ENCODE peak calls at places on chromosomes 1 and 21, in nine cellular contexts. V, F, E, P, I, C, T, K and R are unnamed samples.

GRCh38 chr1:85555867-85556577 is 24.5 kb upstream of the CCN1 start:
- DNase-seq in K (no peak), V (no peak), I (no peak), E (no peak), C (no peak), T (no peak), F (no peak), P (no peak), R (no peak)

GRCh38 chr1:54122992-54123391 is 29.8 kb downstream of the CDCP2 start:
- DNase-seq in V (no peak), F (no peak), C (no peak), E (no peak), P (no peak), I (no peak), T (no peak), K (no peak), R (no peak)

GRCh38 chr1:151970641-151971040 is 23.0 kb downstream of the S100A10 start:
- DNase-seq in E (no peak), V (no peak), P (no peak), F (no peak), K (no peak), C (no peak), I (peak), T (no peak), R (no peak)

GRCh38 chr1:14135070-14135469 is 435.1 kb downstream of the PRDM2 start:
- DNase-seq in F (no peak), T (no peak), E (no peak), C (no peak), K (no peak), V (no peak), P (no peak), I (no peak), R (no peak)

GRCh38 chr21:39114871-39115658 is 68.2 kb downstream of the PSMG1 start:
- DNase-seq in K (no peak), I (no peak), E (peak), P (no peak), F (peak), T (no peak), V (no peak), C (no peak), R (peak)

GRCh38 chr1:46248122-46248920 is 758 bp downstream of the RAD54L start:
- DNase-seq in V (no peak), E (peak), I (peak), K (no peak), P (peak), F (no peak), C (peak), T (no peak), R (peak)

GRCh38 chr1:180081474-180081873 is 73.2 kb upstream of the QSOX1 start:
- DNase-seq in E (no peak), C (no peak), K (no peak), F (no peak), I (no peak), V (no peak), T (no peak), P (no peak), R (no peak)

GRCh38 chr1:208269338-208269666 is 25.1 kb upstream of the PLXNA2 start:
- DNase-seq in K (no peak), F (no peak), E (no peak), I (no peak), P (no peak), T (no peak), C (no peak), V (no peak), R (no peak)

GRCh38 chr1:158002022-158002629 is 8.7 kb downstream of the KIRREL1 start:
- DNase-seq in P (no peak), K (no peak), V (no peak), T (no peak), C (no peak), I (no peak), F (peak), E (peak), R (peak)

GRCh38 chr21:42864812-42865211 is 14.5 kb downstream of the WDR4 start:
- DNase-seq in I (no peak), V (no peak), E (peak), F (no peak), T (no peak), P (no peak), C (no peak), K (no peak), R (no peak)

GRCh38 chr1:18734461-18735368 is 104.1 kb downstream of the PAX7 start:
- DNase-seq in I (no peak), K (no peak), C (no peak), P (no peak), F (no peak), T (no peak), E (no peak), V (no peak), R (no peak)

GRCh38 chr1:110743397-110743796 is 68.7 kb upstream of the KCNA3 start:
- DNase-seq in E (no peak), T (no peak), K (no peak), C (no peak), I (no peak), V (no peak), P (no peak), F (no peak), R (no peak)

GRCh38 chr1:154760469-154760933 is 109.6 kb downstream of the KCNN3 start:
- DNase-seq in K (peak), E (peak), V (no peak), C (peak), T (no peak), P (no peak), F (no peak), I (peak), R (no peak)

GRCh38 chr21:34962586-34963222 is 86.4 kb downstream of the RUNX1 start:
- DNase-seq in F (no peak), K (no peak), C (no peak), T (no peak), V (no peak), P (no peak), E (no peak), I (no peak), R (no peak)

GRCh38 chr21:40043423-40043822 is 176.2 kb downstream of the PCP4 start:
- DNase-seq in T (no peak), E (no peak), V (no peak), P (no peak), I (no peak), K (no peak), C (no peak), F (no peak), R (no peak)

GRCh38 chr1:27049607-27050006 is 37.0 kb upstream of the TENT5B start:
- DNase-seq in P (peak), V (no peak), K (no peak), C (no peak), I (no peak), E (no peak), T (no peak), F (no peak), R (no peak)

GRCh38 chr1:21932127-21932526 is 5.0 kb downstream of the HSPG2 start:
- DNase-seq in V (peak), C (no peak), F (peak), T (no peak), I (no peak), E (peak), P (no peak), K (no peak), R (no peak)

GRCh38 chr1:62625415-62625814 is 28.1 kb downstream of the ANGPTL3 start:
- DNase-seq in V (no peak), T (no peak), K (no peak), C (no peak), I (no peak), F (peak), P (no peak), E (no peak), R (no peak)

GRCh38 chr1:67988066-67988465 is 62.4 kb downstream of the DIRAS3 start:
- DNase-seq in E (no peak), P (no peak), T (no peak), K (no peak), V (no peak), I (no peak), F (no peak), C (no peak), R (no peak)

GRCh38 chr1:20099533-20099932 is 19.8 kb downstream of the PLA2G2D start:
- DNase-seq in E (no peak), V (no peak), F (no peak), K (no peak), I (no peak), C (no peak), T (no peak), P (no peak), R (no peak)

GRCh38 chr1:203058674-203058931 is 27.2 kb downstream of the MYOG start:
- DNase-seq in E (no peak), I (no peak), P (no peak), K (no peak), V (no peak), T (no peak), C (no peak), F (no peak), R (no peak)

GRCh38 chr1:119838255-119838654 is 27.0 kb upstream of the REG4 start:
- DNase-seq in K (no peak), C (no peak), T (no peak), P (no peak), F (peak), V (no peak), E (peak), I (no peak), R (no peak)

GRCh38 chr1:201886103-201886885 is 2.4 kb upstream of the SHISA4 start:
- DNase-seq in I (no peak), V (no peak), F (no peak), T (no peak), C (no peak), P (no peak), K (no peak), E (no peak), R (no peak)

GRCh38 chr1:44016875-44017400 is 14.3 kb downstream of the SLC6A9 start:
- DNase-seq in E (no peak), I (no peak), C (no peak), P (no peak), K (no peak), V (no peak), T (no peak), F (no peak), R (no peak)

GRCh38 chr1:41767534-41767933 is 151.2 kb downstream of the HIVEP3 start:
- DNase-seq in C (no peak), V (no peak), P (no peak), K (no peak), E (no peak), F (no peak), T (no peak), I (no peak), R (no peak)

GRCh38 chr1:115138271-115138670 is 49.0 kb upstream of the TSPAN2 start:
- DNase-seq in K (no peak), P (no peak), E (no peak), V (no peak), I (no peak), T (no peak), F (no peak), C (no peak), R (no peak)

GRCh38 chr1:156308078-156308477 is 9.0 kb upstream of the VHLL start:
- DNase-seq in E (peak), P (no peak), I (no peak), V (no peak), T (no peak), F (peak), K (no peak), C (no peak), R (no peak)

GRCh38 chr1:235278233-235278914 is 49.6 kb downstream of the ARID4B start:
- DNase-seq in F (no peak), K (no peak), P (no peak), V (no peak), I (no peak), T (no peak), E (no peak), C (no peak), R (no peak)

GRCh38 chr1:223401873-223402789 is 8.9 kb downstream of the CCDC185 start:
- DNase-seq in E (peak), I (no peak), T (no peak), F (peak), V (peak), P (no peak), C (no peak), K (no peak), R (peak)

GRCh38 chr1:19068639-19069276 is 112.3 kb upstream of the IFFO2 start:
- DNase-seq in V (no peak), I (no peak), E (no peak), T (no peak), F (no peak), P (no peak), K (no peak), C (no peak), R (no peak)

GRCh38 chr21:33121715-33122475 is 52.0 kb downstream of the OLIG1 start:
- DNase-seq in K (no peak), V (peak), F (peak), T (no peak), P (peak), E (no peak), C (peak), I (no peak), R (no peak)

GRCh38 chr1:6612641-6613360 is 730 bp upstream of the PHF13 start:
- DNase-seq in V (peak), E (peak), C (no peak), T (no peak), I (peak), P (peak), K (no peak), F (peak), R (no peak)

GRCh38 chr21:41726970-41727783 is 39.7 kb downstream of the RIPK4 start:
- DNase-seq in C (no peak), V (peak), E (peak), I (no peak), P (no peak), K (no peak), T (peak), F (peak), R (peak)